ENCODE peak calls at places on chromosome 3, in four cellular contexts. L, A, B and V are unnamed samples.

GRCh38 chr3:129399145-129399894 is 29.1 kb downstream of the EFCAB12 start:
- DNase-seq in L (peak), A (peak), B (peak), V (peak)

GRCh38 chr3:152205097-152205593 is 63.6 kb upstream of the MBNL1 start:
- DNase-seq in A (no peak), B (no peak), L (no peak), V (no peak)

GRCh38 chr3:53554559-53555511 is 60.4 kb downstream of the CACNA1D start:
- DNase-seq in A (no peak), B (no peak), L (no peak), V (no peak)

GRCh38 chr3:10142707-10143560 is 1.4 kb downstream of the VHL start:
- DNase-seq in A (peak), B (no peak), L (no peak), V (peak)

GRCh38 chr3:12869025-12869695 is 27.8 kb upstream of the RPL32 start:
- DNase-seq in A (peak), B (peak), L (no peak), V (peak)

GRCh38 chr3:161689699-161690098 is 193.1 kb downstream of the OTOL1 start:
- DNase-seq in B (no peak), A (no peak), L (no peak), V (no peak)

GRCh38 chr3:194369522-194370279 is at the start of gene LRRC15:
- DNase-seq in A (peak), L (no peak), B (no peak), V (peak)

GRCh38 chr3:128327606-128328031 is 139.1 kb downstream of the DNAJB8 start:
- DNase-seq in A (no peak), L (no peak), B (no peak), V (no peak)

GRCh38 chr3:43073116-43073835 is 32.6 kb downstream of the POMGNT2 start:
- DNase-seq in A (no peak), L (no peak), B (no peak), V (no peak)

GRCh38 chr3:40518848-40519247 is 5.9 kb upstream of the ZNF621 start:
- DNase-seq in L (no peak), B (no peak), A (no peak), V (no peak)

GRCh38 chr3:8554725-8555621 is 53.4 kb downstream of the LMCD1 start:
- DNase-seq in B (peak), A (no peak), L (no peak), V (peak)

GRCh38 chr3:61443886-61444285 is 117.5 kb upstream of the PTPRG start:
- DNase-seq in A (no peak), L (no peak), B (no peak), V (no peak)

GRCh38 chr3:98564282-98565005 is 29.0 kb downstream of the CPOX start:
- DNase-seq in A (no peak), B (no peak), L (no peak), V (no peak)

GRCh38 chr3:194572131-194572789 is 61.0 kb downstream of the TMEM44 start:
- DNase-seq in L (peak), A (no peak), B (peak), V (no peak)

GRCh38 chr3:114887806-114888205 is 259.3 kb downstream of the ZBTB20 start:
- DNase-seq in L (no peak), B (no peak), A (no peak), V (no peak)

GRCh38 chr3:61454000-61454399 is 107.4 kb upstream of the PTPRG start:
- DNase-seq in A (no peak), L (no peak), B (no peak), V (no peak)

GRCh38 chr3:77539014-77539413 is 499.1 kb downstream of the ROBO2 start:
- DNase-seq in A (no peak), B (peak), L (no peak), V (no peak)

GRCh38 chr3:25620508-25620907 is 44.2 kb downstream of the TOP2B start:
- DNase-seq in A (no peak), L (no peak), B (no peak), V (no peak)

GRCh38 chr3:72068621-72069020 is 283.7 kb upstream of the PROK2 start:
- DNase-seq in B (no peak), A (no peak), L (no peak), V (no peak)